ENCODE peak calls at places on chromosomes 2 and 18, in seven cellular contexts. B, S, C, A, Z, H and D are unnamed samples.

GRCh38 chr2:110153416-110153815 is 37.8 kb upstream of the MALL start:
- DNase-seq in B (no peak), S (no peak), C (no peak), A (no peak), Z (no peak), H (no peak), D (no peak)

GRCh38 chr2:226048625-226049024 is 649.1 kb downstream of the NYAP2 start:
- DNase-seq in B (no peak), S (peak; percentile 32), C (no peak), A (peak; percentile 62), Z (no peak), H (no peak), D (peak; percentile 76)

GRCh38 chr2:23488584-23488983 is 103.6 kb downstream of the KLHL29 start:
- DNase-seq in B (no peak), S (no peak), C (no peak), A (no peak), Z (no peak), H (no peak), D (no peak)

GRCh38 chr2:137123241-137123640 is 357.9 kb downstream of the THSD7B start:
- DNase-seq in B (no peak), S (no peak), C (no peak), A (peak; percentile 2), Z (no peak), H (no peak), D (peak; percentile 78)

GRCh38 chr2:38516122-38516521 is 86.6 kb downstream of the HNRNPLL start:
- DNase-seq in B (no peak), S (no peak), C (no peak), A (no peak), Z (no peak), H (no peak), D (no peak)

GRCh38 chr2:129857200-129857599 is 122.3 kb upstream of the RAB6C start:
- DNase-seq in B (no peak), S (no peak), C (no peak), A (no peak), Z (no peak), H (no peak), D (no peak)

GRCh38 chr2:106827178-106827577 is 58.8 kb downstream of the ST6GAL2 start:
- DNase-seq in B (no peak), S (no peak), C (no peak), A (no peak), Z (no peak), H (no peak), D (no peak)

GRCh38 chr2:181106789-181107418 is 126.5 kb downstream of the UBE2E3 start:
- DNase-seq in B (no peak), S (no peak), C (no peak), A (peak; percentile 73), Z (no peak), H (no peak), D (peak; percentile 69)

GRCh38 chr2:59985923-59986322 is 567.5 kb downstream of the BCL11A start:
- DNase-seq in B (no peak), S (no peak), C (no peak), A (no peak), Z (no peak), H (no peak), D (no peak)

GRCh38 chr2:187377335-187377734 is 70.7 kb downstream of the CALCRL start:
- DNase-seq in B (no peak), S (no peak), C (no peak), A (no peak), Z (no peak), H (no peak), D (no peak)

GRCh38 chr2:74910245-74910644 is 48.2 kb upstream of the POLE4 start:
- DNase-seq in B (no peak), S (no peak), C (no peak), A (no peak), Z (no peak), H (no peak), D (no peak)

GRCh38 chr2:189629553-189630453 is 31.5 kb upstream of the ASNSD1 start:
- DNase-seq in B (no peak), S (no peak), C (no peak), A (no peak), Z (no peak), H (no peak), D (peak; percentile 36)

GRCh38 chr2:49860834-49861233 is 706.5 kb upstream of the FSHR start:
- DNase-seq in B (no peak), S (no peak), C (no peak), A (no peak), Z (no peak), H (no peak), D (no peak)

GRCh38 chr2:110742412-110742811 is 10.0 kb downstream of the ACOXL start:
- DNase-seq in B (no peak), S (no peak), C (no peak), A (no peak), Z (no peak), H (no peak), D (no peak)

GRCh38 chr18:26618130-26618529 is 69.8 kb upstream of the KCTD1 start:
- DNase-seq in B (no peak), S (no peak), C (no peak), A (peak; percentile 32), Z (no peak), H (no peak), D (no peak)

GRCh38 chr2:130759906-130760753 is 4.8 kb downstream of the AMER3 start:
- DNase-seq in B (no peak), S (peak; percentile 48), C (no peak), A (no peak), Z (no peak), H (no peak), D (no peak)

GRCh38 chr2:69683170-69683971 is 39.8 kb upstream of the AAK1 start:
- DNase-seq in B (no peak), S (no peak), C (no peak), A (no peak), Z (no peak), H (no peak), D (no peak)

GRCh38 chr18:37538526-37539205 is 26.9 kb downstream of the CELF4 start:
- DNase-seq in B (no peak), S (no peak), C (no peak), A (no peak), Z (no peak), H (no peak), D (no peak)

GRCh38 chr2:240640939-240641338 is 15.7 kb downstream of the GPR35 start:
- DNase-seq in B (peak; percentile 19), S (peak; percentile 30), C (no peak), A (no peak), Z (no peak), H (no peak), D (no peak)

GRCh38 chr2:59389240-59389639 is 1148.1 kb upstream of the FANCL start:
- DNase-seq in B (no peak), S (peak; percentile 14), C (no peak), A (peak; percentile 88), Z (no peak), H (no peak), D (no peak)

GRCh38 chr2:223647258-223647952 is 45.2 kb upstream of the SCG2 start:
- DNase-seq in B (no peak), S (no peak), C (no peak), A (no peak), Z (no peak), H (no peak), D (no peak)

GRCh38 chr2:207810200-207810788 is 40.6 kb upstream of the FZD5 start:
- DNase-seq in B (no peak), S (no peak), C (no peak), A (no peak), Z (no peak), H (no peak), D (no peak)

GRCh38 chr2:191247381-191248057 is 2.3 kb downstream of the MYO1B start:
- DNase-seq in B (no peak), S (no peak), C (no peak), A (peak; percentile 92), Z (no peak), H (no peak), D (no peak)

GRCh38 chr2:238801791-238802190 is 46.1 kb upstream of the TWIST2 start:
- DNase-seq in B (no peak), S (no peak), C (no peak), A (no peak), Z (no peak), H (no peak), D (no peak)

GRCh38 chr2:47541848-47542450 is 139.0 kb downstream of the MSH2 start:
- DNase-seq in B (no peak), S (no peak), C (no peak), A (no peak), Z (no peak), H (no peak), D (peak; percentile 91)